ENCODE peak calls at places on chromosomes 11 and 22, in four cellular contexts. X is GM23338, A is Panc1, M is stomach. H is an unnamed sample.

GRCh38 chr22:19603767-19604166 is 79.6 kb upstream of the CLDN5 start:
- DNase-seq in A (no peak), X (no peak), M (no peak), H (no peak)

GRCh38 chr11:17116121-17116520 is 38.7 kb upstream of the RPS13 start:
- DNase-seq in M (no peak), A (no peak), X (no peak), H (no peak)

GRCh38 chr11:37721485-37721884 is 1123.4 kb upstream of the RAG2 start:
- DNase-seq in M (no peak), A (no peak), X (no peak), H (no peak)

GRCh38 chr11:114738954-114739353 is 60.6 kb downstream of the NXPE2 start:
- DNase-seq in X (peak; percentile 75), M (peak; percentile 51), A (peak; percentile 27), H (peak; percentile 31)

GRCh38 chr11:95556342-95557151 is 233.0 kb downstream of the FAM76B start:
- DNase-seq in X (peak; percentile 2), M (no peak), A (no peak), H (no peak)

GRCh38 chr11:499201-500076 is 7.6 kb downstream of the RNH1 start:
- DNase-seq in A (no peak), M (no peak), X (no peak), H (no peak)

GRCh38 chr11:58625826-58626460 is 3.5 kb downstream of the CNTF start:
- DNase-seq in A (no peak), M (no peak), X (no peak), H (no peak)

GRCh38 chr11:66884443-66884842 is 27.6 kb downstream of the LRFN4 start:
- DNase-seq in M (no peak), X (no peak), A (no peak), H (no peak)

GRCh38 chr22:47596176-47596690 is 833.8 kb downstream of the TBC1D22A start:
- DNase-seq in X (no peak), A (no peak), M (no peak), H (no peak)

GRCh38 chr11:96969251-96969650 is 579.4 kb downstream of the JRKL start:
- DNase-seq in A (no peak), M (no peak), X (no peak), H (no peak)

GRCh38 chr11:45102361-45102809 is 44.1 kb upstream of the PRDM11 start:
- DNase-seq in M (no peak), A (no peak), X (no peak), H (no peak)

GRCh38 chr11:62150887-62151736 is 27.3 kb downstream of the INCENP start:
- DNase-seq in X (no peak), A (no peak), M (peak; percentile 16), H (no peak)

GRCh38 chr22:31923166-31923565 is 21.2 kb upstream of the YWHAH start:
- DNase-seq in X (no peak), M (no peak), A (no peak), H (no peak)

GRCh38 chr22:39809772-39810557 is 83.6 kb downstream of the ENTHD1 start:
- DNase-seq in M (no peak), A (no peak), X (no peak), H (no peak)

GRCh38 chr11:46421257-46421880 is 29.8 kb upstream of the CHRM4 start:
- DNase-seq in X (no peak), A (no peak), M (no peak), H (no peak)

GRCh38 chr11:43358308-43358669 is 431 bp upstream of the TTC17 start:
- DNase-seq in A (no peak), X (peak; percentile 6), M (no peak), H (no peak)

GRCh38 chr22:32720924-32721323 is 80.6 kb upstream of the TIMP3 start:
- DNase-seq in X (no peak), M (no peak), A (no peak), H (no peak)

GRCh38 chr22:32799516-32799915 is 2.0 kb upstream of the TIMP3 start:
- DNase-seq in X (no peak), A (no peak), M (no peak), H (no peak)

GRCh38 chr11:14179126-14179820 is 179.7 kb downstream of the RRAS2 start:
- DNase-seq in M (no peak), A (no peak), X (no peak), H (no peak)

GRCh38 chr22:40709752-40710413 is 30.6 kb downstream of the MCHR1 start:
- DNase-seq in M (no peak), A (no peak), X (peak; percentile 58), H (no peak)

GRCh38 chr11:32426192-32426591 is 9.1 kb downstream of the WT1 start:
- DNase-seq in X (peak; percentile 38), M (no peak), A (no peak), H (no peak)

GRCh38 chr11:73257342-73258103 is 14.6 kb upstream of the P2RY6 start:
- DNase-seq in X (peak; percentile 33), A (no peak), M (peak; percentile 25), H (no peak)

GRCh38 chr11:66957971-66958231 is 282 bp downstream of the PC start:
- DNase-seq in M (no peak), X (peak; percentile 68), A (no peak), H (no peak)

GRCh38 chr22:27883656-27884350 is 35.3 kb downstream of the PITPNB start:
- DNase-seq in M (no peak), X (no peak), A (no peak), H (no peak)

GRCh38 chr11:132234878-132235277 is 864.5 kb downstream of the NTM start:
- DNase-seq in M (no peak), X (no peak), A (no peak), H (no peak)

GRCh38 chr22:21703684-21704316 is 31.8 kb downstream of the YPEL1 start:
- DNase-seq in M (no peak), A (no peak), X (no peak), H (no peak)

GRCh38 chr11:62678770-62679696 is at the start of gene UBXN1:
- DNase-seq in X (peak; percentile 92), M (peak; percentile 89), A (no peak), H (peak; percentile 84)

GRCh38 chr11:69361048-69361447 is 67.1 kb downstream of the MYEOV start:
- DNase-seq in A (no peak), M (no peak), X (no peak), H (no peak)

GRCh38 chr11:2762451-2762850 is 62.7 kb upstream of the KCNQ1OT1 start:
- DNase-seq in X (no peak), A (no peak), M (peak; percentile 22), H (no peak)

GRCh38 chr11:129314381-129314780 is 61.3 kb upstream of the BARX2 start:
- DNase-seq in X (no peak), M (no peak), A (no peak), H (no peak)

DNA sequence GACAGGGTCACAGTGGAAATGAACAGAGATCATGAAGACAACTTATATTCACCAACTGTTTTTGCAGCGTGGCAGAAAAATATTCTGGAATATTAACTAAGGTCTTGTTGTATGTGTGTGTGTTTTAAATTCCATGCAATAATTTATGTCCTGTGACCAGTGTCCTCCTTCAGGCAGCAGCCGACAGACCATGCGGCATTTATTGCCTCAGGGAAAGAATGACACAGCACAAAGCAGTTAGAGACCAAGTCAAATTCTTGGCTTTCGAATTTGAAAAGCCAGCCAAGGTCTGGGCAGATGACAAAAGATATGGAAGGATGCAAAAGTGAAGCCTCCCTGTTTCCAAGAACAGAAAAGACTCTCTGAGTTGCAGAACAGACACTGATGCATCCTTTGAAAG is 120.0 kb downstream of the MIAT start:
- DNase-seq in A (no peak), M (no peak), X (peak; percentile 93), H (no peak)
- TF ChIP-seq POLR2AphosphoS5 in A (no peak), M (no peak), X (peak; percentile 65), H (no peak)

GRCh38 chr11:60343094-60343704 is 16.1 kb downstream of the MS4A6E start:
- DNase-seq in M (no peak), X (peak; percentile 67), A (no peak), H (no peak)

GRCh38 chr11:60344146-60344545 is 17.1 kb downstream of the MS4A6E start:
- DNase-seq in X (no peak), A (no peak), M (no peak), H (no peak)

GRCh38 chr11:60347084-60347797 is 20.2 kb downstream of the MS4A6E start:
- DNase-seq in A (no peak), M (no peak), X (no peak), H (no peak)

GRCh38 chr11:60348116-60348515 is 21.1 kb downstream of the MS4A6E start:
- DNase-seq in A (no peak), X (peak; percentile 51), M (no peak), H (no peak)

GRCh38 chr11:60345489-60345888 is 18.4 kb downstream of the MS4A6E start:
- DNase-seq in M (peak; percentile 46), X (peak; percentile 69), A (no peak), H (no peak)
- TF ChIP-seq CTCF in M (no peak), X (peak; percentile 83), A (peak; percentile 71), H (no peak)

DNA sequence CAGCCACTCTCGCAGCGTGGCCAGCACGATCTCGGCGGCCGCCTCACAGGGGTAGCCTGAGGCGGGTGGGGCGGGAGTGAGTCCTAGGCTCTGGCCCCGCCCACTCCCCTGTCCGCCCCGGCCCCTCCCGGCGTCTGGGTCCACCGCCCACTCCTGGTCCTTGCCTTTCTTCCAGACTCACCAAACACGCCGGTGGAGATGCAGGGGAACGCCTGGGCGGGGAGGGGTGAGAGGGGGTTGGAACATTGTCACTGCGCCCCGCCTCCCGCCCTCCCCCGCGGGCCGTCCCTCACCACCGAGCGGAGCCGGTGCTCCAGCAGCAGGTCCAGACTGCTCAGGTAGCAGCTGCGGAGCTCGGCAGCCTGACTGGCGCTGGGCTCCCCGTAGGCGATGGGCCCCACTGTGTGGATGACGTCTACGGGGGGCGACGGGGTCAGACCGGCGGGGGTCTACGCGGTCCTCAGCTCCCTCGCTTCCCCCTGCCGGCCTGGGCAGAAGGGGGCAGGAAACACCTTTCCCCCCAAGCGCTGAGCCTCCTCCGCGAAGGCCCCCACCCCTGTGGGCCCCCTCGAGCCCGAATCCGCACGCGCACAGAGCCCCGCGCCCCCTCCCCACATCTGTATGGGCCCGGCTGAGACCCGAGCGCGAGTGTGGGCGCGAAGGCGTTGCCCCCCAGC is 13.2 kb downstream of the OTUB1 start:
- DNase-seq in A (no peak), M (peak; percentile 85), X (peak; percentile 84), H (peak; percentile 95)
- TF ChIP-seq POLR2AphosphoS5 in A (no peak), M (no peak), X (peak; percentile 56), H (peak; percentile 72)

DNA sequence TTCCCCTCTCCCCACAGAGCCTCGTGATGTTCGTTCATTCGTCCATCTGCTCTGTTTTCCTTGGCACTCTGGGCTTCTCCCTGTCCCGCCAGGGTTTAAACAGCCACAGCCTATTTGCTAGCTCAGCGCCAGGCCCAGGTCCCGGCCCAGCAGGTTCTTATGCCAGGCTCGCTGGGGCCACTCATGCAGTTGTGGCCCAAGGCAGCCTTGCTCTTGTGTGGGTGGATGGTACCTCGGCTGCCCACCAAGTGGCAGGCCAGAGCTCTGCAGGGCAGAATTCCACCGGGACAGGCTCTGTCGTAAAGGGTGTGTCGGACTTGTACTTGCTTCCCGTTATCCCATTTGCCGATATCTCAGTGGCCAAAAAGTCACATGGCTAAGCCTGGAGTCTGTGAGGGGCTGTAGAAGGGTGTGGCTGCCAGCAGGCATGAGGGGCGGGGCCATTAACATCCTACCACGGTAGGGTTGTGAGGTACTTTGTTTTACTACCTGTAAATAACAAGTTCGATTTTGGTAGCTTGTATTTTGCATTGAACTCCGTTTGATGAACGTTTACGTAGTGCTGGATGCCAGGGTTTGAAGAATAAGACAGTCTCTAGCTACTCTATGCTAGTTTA is 7.9 kb downstream of the FAM118A start:
- DNase-seq in A (no peak), X (peak; percentile 68), M (peak; percentile 75), H (peak; percentile 87)
- TF ChIP-seq CTCF in A (no peak), X (peak; percentile 37), M (peak; percentile 29), H (no peak)